ENCODE peak calls at places on chromosomes 12 and 14, in five cellular contexts. A is cardiac muscle cell, G is neuronal stem cell, B is esophagus squamous epithelium, O is left lung. I is an unnamed sample.

GRCh38 chr12:57815177-57816000 is 3.1 kb downstream of the AVIL start:
- DNase-seq in B (no peak), G (no peak), O (no peak), A (no peak), I (no peak)

GRCh38 chr12:114729731-114730130 is 45.8 kb upstream of the TBX3 start:
- DNase-seq in G (no peak), A (no peak), B (no peak), O (no peak), I (no peak)

GRCh38 chr14:102189858-102190257 is 50.2 kb downstream of the WDR20 start:
- DNase-seq in A (no peak), O (no peak), G (no peak), B (no peak), I (no peak)

GRCh38 chr12:41242613-41243012 is 54.5 kb downstream of the PDZRN4 start:
- DNase-seq in A (no peak), B (no peak), G (no peak), O (no peak), I (no peak)

GRCh38 chr12:46124848-46125619 is 134.7 kb upstream of the SCAF11 start:
- DNase-seq in B (no peak), G (peak; percentile 48), A (peak; percentile 89), O (peak; percentile 41), I (no peak)

GRCh38 chr12:113749433-113749815 is 216.7 kb downstream of the RBM19 start:
- DNase-seq in A (no peak), O (no peak), B (no peak), G (no peak), I (no peak)

GRCh38 chr12:108117163-108117849 is 11.8 kb upstream of the WSCD2 start:
- DNase-seq in G (no peak), A (no peak), B (no peak), O (no peak), I (no peak)

GRCh38 chr14:93426750-93427149 is 4.0 kb upstream of the UNC79 start:
- DNase-seq in O (no peak), A (no peak), G (no peak), B (no peak), I (no peak)

GRCh38 chr12:107079172-107080011 is 14.0 kb downstream of the CRY1 start:
- DNase-seq in A (peak; percentile 56), O (no peak), B (no peak), G (no peak), I (no peak)

GRCh38 chr12:21257172-21257571 is 77.5 kb downstream of the SLCO1A2 start:
- DNase-seq in B (no peak), G (no peak), A (no peak), O (no peak), I (no peak)

GRCh38 chr12:98037401-98038140 is 477.8 kb upstream of the TMPO start:
- DNase-seq in O (no peak), B (no peak), A (no peak), G (no peak), I (no peak)

GRCh38 chr14:36227344-36227743 is 50.8 kb upstream of the PTCSC3 start:
- DNase-seq in A (no peak), B (no peak), G (no peak), O (no peak), I (no peak)
- H3K27ac ChIP-seq in A (no peak overlapping the region), B (no peak overlapping the region), G (no peak overlapping the region), O (peak overlapping the region; percentile 63), I (no peak overlapping the region)

DNA sequence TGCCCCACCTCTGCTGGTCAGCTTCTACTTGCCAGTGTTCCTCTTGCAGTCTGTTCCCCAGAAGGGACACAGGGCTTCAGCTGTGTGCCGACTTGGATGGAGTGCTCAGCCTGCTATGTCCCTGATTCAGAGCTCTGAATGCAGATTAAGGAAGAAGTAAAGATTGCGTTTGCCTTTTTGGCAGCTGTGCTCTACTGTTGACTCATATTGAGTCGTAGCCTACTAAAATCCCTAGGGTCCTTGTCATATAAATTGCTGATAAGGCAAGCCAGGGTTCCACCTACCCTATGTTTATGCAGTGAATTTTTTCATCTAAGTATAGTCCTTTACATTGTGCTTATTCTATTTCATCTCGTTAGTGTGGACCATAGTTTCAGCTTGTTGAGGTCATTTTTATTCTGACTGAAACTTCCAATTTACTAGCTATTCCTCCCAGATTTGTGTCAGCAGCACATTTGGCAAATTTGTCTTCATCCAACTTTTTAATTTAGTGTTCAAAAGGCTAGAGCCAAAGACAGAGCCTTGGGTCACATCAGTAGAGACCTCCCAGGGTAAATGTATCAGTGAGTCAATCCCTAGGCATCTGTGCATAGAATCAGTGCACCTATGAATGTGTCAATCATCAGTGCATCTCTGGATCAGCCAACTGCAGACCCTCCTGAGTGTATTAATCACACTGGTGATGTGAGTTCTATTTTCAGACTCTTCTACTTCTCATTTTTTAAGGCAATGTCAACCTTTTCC is 31.9 kb downstream of the CACNA1C start:
- DNase-seq in O (no peak), G (no peak), A (peak; percentile 82), B (no peak), I (no peak)
- H3K27ac ChIP-seq in O (no peak overlapping the region), G (no peak overlapping the region), A (no peak overlapping the region), B (peak overlapping the region; percentile 60), I (no peak overlapping the region)

GRCh38 chr12:111429760-111430417 is 24.2 kb downstream of the SH2B3 start:
- DNase-seq in O (no peak), A (no peak), B (no peak), G (no peak), I (no peak)
- H3K27ac ChIP-seq in O (peak overlapping the region; percentile 64), A (no peak overlapping the region), B (peak overlapping the region; percentile 81), G (no peak overlapping the region), I (peak overlapping the region; percentile 52)

GRCh38 chr12:42360747-42361403 is 34.9 kb downstream of the PPHLN1 start:
- DNase-seq in B (no peak), O (no peak), A (peak; percentile 13), G (no peak), I (no peak)
- H3K27ac ChIP-seq in B (no peak overlapping the region), O (no peak overlapping the region), A (no peak overlapping the region), G (no peak overlapping the region), I (no peak overlapping the region)

DNA sequence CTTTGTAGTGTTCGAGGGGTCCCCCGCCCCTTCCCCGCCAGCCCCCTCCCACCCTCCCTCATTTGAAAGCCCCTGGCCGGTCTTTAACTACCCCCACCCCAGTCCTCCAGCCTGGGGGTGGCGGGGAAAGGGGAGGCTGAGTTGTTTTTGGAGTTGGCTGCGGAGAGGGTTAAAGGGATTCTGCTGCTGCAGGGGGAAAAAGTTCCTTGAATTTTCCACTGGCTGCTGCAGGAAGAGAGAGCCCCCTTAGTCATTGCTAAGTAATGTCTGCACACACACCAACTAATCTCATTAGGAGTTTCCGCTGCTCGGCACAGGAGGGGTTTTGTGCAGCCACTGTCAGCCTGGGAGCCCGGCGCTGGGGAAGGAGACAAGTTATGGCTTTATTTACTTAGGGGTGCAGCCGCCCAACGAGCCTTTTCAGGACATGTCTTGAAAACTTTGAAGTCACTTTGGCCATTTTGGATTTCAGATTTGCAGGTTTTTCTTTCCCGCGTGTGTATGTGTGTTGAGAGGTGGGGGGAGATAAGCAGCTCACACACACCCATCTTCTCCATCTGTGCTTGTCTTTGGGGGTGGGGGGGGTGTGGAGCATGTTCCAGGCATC is 1.8 kb downstream of the ELK3 start:
- DNase-seq in O (no peak), A (peak; percentile 70), B (no peak), G (no peak), I (no peak)
- H3K27ac ChIP-seq in O (peak overlapping the region; percentile 92), A (no peak overlapping the region), B (peak overlapping the region; percentile 97), G (no peak overlapping the region), I (peak overlapping the region; percentile 60)

GRCh38 chr12:92462049-92462448 is 240.7 kb upstream of the PLEKHG7 start:
- DNase-seq in G (no peak), B (no peak), A (peak; percentile 68), O (no peak), I (no peak)
- H3K27ac ChIP-seq in G (no peak overlapping the region), B (peak overlapping the region; percentile 24), A (no peak overlapping the region), O (no peak overlapping the region), I (peak overlapping the region; percentile 38)

GRCh38 chr12:123958462-123958861 is 14.2 kb downstream of the CCDC92 start:
- DNase-seq in A (no peak), G (no peak), O (no peak), B (no peak), I (no peak)
- H3K27ac ChIP-seq in A (peak overlapping the region; percentile 79), G (no peak overlapping the region), O (no peak overlapping the region), B (no peak overlapping the region), I (no peak overlapping the region)

DNA sequence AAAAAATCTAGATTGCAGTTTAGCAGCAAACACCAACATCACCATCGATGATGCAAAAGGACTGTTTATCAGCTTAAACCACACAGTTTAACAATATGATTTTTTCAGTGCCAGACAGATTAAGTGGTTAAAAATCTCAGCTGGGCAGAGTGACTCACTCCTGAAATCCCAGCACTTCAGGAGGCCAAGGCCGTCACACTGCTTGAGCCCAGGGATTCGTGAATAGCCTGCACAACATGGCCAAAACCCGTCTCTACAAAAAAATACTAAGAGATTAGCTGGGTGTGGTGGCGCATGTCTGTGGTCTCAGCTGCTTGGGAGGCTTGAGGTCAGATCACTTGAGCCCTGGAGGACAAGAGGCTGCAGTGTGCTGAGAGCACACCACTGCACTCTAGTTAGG is 8.9 kb downstream of the RSRC2 start:
- DNase-seq in O (peak; percentile 44), B (no peak), A (peak; percentile 97), G (no peak), I (no peak)
- H3K27ac ChIP-seq in O (no peak overlapping the region), B (no peak overlapping the region), A (no peak overlapping the region), G (no peak overlapping the region), I (peak overlapping the region; percentile 46)

I was measured in psoas muscle.